ENCODE peak calls at places on chromosomes 6 and 20, in four cellular contexts. S is A549, Y is GM12878, J is K562. E is an unnamed sample.

GRCh38 chr6:70310063-70310694 is 7.3 kb upstream of the COL9A1 start:
- DNase-seq in S (peak; percentile 54), Y (no peak), J (peak; percentile 66), E (peak; percentile 53)

GRCh38 chr20:17878912-17879602 is 89.5 kb downstream of the SNX5 start:
- DNase-seq in S (no peak), Y (no peak), J (no peak), E (no peak)

GRCh38 chr20:10020937-10021336 is 13.8 kb upstream of the ANKEF1 start:
- DNase-seq in S (no peak), Y (no peak), J (no peak), E (no peak)

GRCh38 chr20:59159091-59159821 is 4.4 kb upstream of the ZNF831 start:
- DNase-seq in S (no peak), Y (no peak), J (peak; percentile 18), E (no peak)

GRCh38 chr20:62363920-62364851 is 2.9 kb downstream of the LAMA5 start:
- DNase-seq in S (peak; percentile 62), Y (no peak), J (peak; percentile 63), E (no peak)

GRCh38 chr20:8837396-8837795 is 231.5 kb upstream of the PLCB4 start:
- DNase-seq in S (peak; percentile 54), Y (no peak), J (no peak), E (peak; percentile 96)

GRCh38 chr6:80457044-80457933 is 350.8 kb downstream of the BCKDHB start:
- DNase-seq in S (peak; percentile 40), Y (no peak), J (no peak), E (peak; percentile 98)

GRCh38 chr6:51820555-51820954 is 266.9 kb downstream of the PKHD1 start:
- DNase-seq in S (no peak), Y (no peak), J (no peak), E (no peak)

GRCh38 chr20:38222231-38222922 is 38.2 kb downstream of the KIAA1755 start:
- DNase-seq in S (peak; percentile 67), Y (no peak), J (peak; percentile 78), E (peak; percentile 48)

GRCh38 chr6:144286503-144287393 is 1.6 kb downstream of the UTRN start:
- DNase-seq in S (peak; percentile 81), Y (no peak), J (peak; percentile 39), E (peak; percentile 93)

GRCh38 chr6:108836061-108836460 is 12.2 kb upstream of the ARMC2 start:
- DNase-seq in S (no peak), Y (no peak), J (no peak), E (peak; percentile 86)

GRCh38 chr6:147507162-147508072 is 1.1 kb upstream of the SAMD5 start:
- DNase-seq in S (peak; percentile 12), Y (no peak), J (no peak), E (no peak)

GRCh38 chr6:10759312-10759839 is 11.8 kb downstream of the TMEM14B start:
- DNase-seq in S (peak; percentile 91), Y (no peak), J (peak; percentile 78), E (peak; percentile 96)

GRCh38 chr6:159978291-159979135 is 9.6 kb downstream of the IGF2R start:
- DNase-seq in S (no peak), Y (peak; percentile 78), J (no peak), E (no peak)

GRCh38 chr6:13278184-13278583 is 50.2 kb downstream of the TBC1D7 start:
- DNase-seq in S (no peak), Y (no peak), J (peak; percentile 13), E (no peak)

GRCh38 chr20:63532449-63532971 is 4.7 kb downstream of the PTK6 start:
- DNase-seq in S (no peak), Y (no peak), J (no peak), E (no peak)

GRCh38 chr20:21398505-21399057 is 1.3 kb upstream of the NKX2-4 start:
- DNase-seq in S (no peak), Y (no peak), J (no peak), E (no peak)

GRCh38 chr6:10359581-10359980 is 55.3 kb downstream of the TFAP2A start:
- DNase-seq in S (no peak), Y (no peak), J (no peak), E (no peak)

GRCh38 chr6:100948381-100949133 is 67.4 kb upstream of the ASCC3 start:
- DNase-seq in S (peak; percentile 39), Y (no peak), J (no peak), E (peak; percentile 0)

GRCh38 chr20:50229156-50229605 is 38.6 kb downstream of the CEBPB start:
- DNase-seq in S (no peak), Y (no peak), J (peak; percentile 26), E (no peak)

GRCh38 chr20:23153696-23154341 is 67.7 kb upstream of the CD93 start:
- DNase-seq in S (no peak), Y (no peak), J (no peak), E (no peak)

GRCh38 chr6:28081486-28081751 is 1.1 kb downstream of the ZNF165 start:
- DNase-seq in S (no peak), Y (peak; percentile 54), J (no peak), E (no peak)

GRCh38 chr6:100488231-100488630 is 23.5 kb upstream of the SIM1 start:
- DNase-seq in S (no peak), Y (no peak), J (no peak), E (no peak)

GRCh38 chr6:47832386-47833080 is 50.7 kb downstream of the OPN5 start:
- DNase-seq in S (no peak), Y (no peak), J (no peak), E (no peak)

GRCh38 chr6:14085176-14085787 is 32.3 kb upstream of the CD83 start:
- DNase-seq in S (no peak), Y (no peak), J (no peak), E (no peak)

GRCh38 chr6:139271056-139271455 is 20.7 kb downstream of the TXLNB start:
- DNase-seq in S (peak; percentile 9), Y (no peak), J (no peak), E (peak; percentile 77)

GRCh38 chr6:5302995-5303622 is 41.8 kb downstream of the FARS2 start:
- DNase-seq in S (peak; percentile 52), Y (peak; percentile 41), J (peak; percentile 48), E (peak; percentile 5)

GRCh38 chr20:5980720-5981119 is 30.3 kb downstream of the MCM8 start:
- DNase-seq in S (no peak), Y (no peak), J (no peak), E (no peak)
- TF ChIP-seq BHLHE40 in S (no peak), Y (no peak), J (no peak), E (no peak)

DNA sequence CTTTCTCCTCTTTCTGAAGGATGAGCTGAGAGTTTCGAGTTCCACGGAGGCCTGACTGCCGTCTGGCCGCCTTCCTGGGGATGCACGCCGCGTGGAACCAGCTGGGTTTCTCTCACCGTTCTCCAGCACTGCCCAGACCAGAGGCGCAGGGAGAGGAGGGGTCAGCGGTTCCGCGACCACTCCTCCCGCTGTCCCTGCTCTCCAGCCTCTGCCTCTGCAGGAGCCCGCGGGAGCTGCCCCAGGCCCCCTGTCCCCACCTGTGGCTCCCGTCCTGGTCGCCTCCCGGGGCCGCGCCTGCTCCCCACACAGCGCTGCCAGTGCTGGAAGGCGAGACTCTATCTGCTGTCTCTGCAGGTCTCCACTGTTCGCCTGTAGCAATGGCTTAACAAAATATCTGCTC is 106.8 kb upstream of the AFDN start:
- DNase-seq in S (no peak), Y (no peak), J (no peak), E (no peak)
- TF ChIP-seq SMC3 in S (no peak), Y (no peak), J (no peak), E (no peak)

GRCh38 chr20:44461803-44462174 is 13.9 kb upstream of the TTPAL start:
- DNase-seq in S (no peak), Y (no peak), J (no peak), E (no peak)

GRCh38 chr20:44465001-44465560 is 10.6 kb upstream of the TTPAL start:
- DNase-seq in S (no peak), Y (no peak), J (no peak), E (no peak)

GRCh38 chr20:44467289-44467883 is 8.3 kb upstream of the TTPAL start:
- DNase-seq in S (no peak), Y (no peak), J (no peak), E (no peak)

GRCh38 chr20:44463466-44463865 is 12.2 kb upstream of the TTPAL start:
- DNase-seq in S (no peak), Y (no peak), J (no peak), E (no peak)

GRCh38 chr20:44464514-44464913 is 11.2 kb upstream of the TTPAL start:
- DNase-seq in S (no peak), Y (no peak), J (no peak), E (no peak)
- TF ChIP-seq BHLHE40 in S (no peak), Y (no peak), J (no peak), E (no peak)

GRCh38 chr6:33172307-33173227 is 19.7 kb downstream of the COL11A2 start:
- DNase-seq in S (peak; percentile 36), Y (no peak), J (peak; percentile 53), E (peak; percentile 49)
- TF ChIP-seq SMC3 in S (peak; percentile 38), Y (peak; percentile 88), J (peak; percentile 77), E (peak; percentile 69)

GRCh38 chr6:26158581-26159416 is 71.6 kb downstream of the HFE start:
- DNase-seq in S (peak; percentile 55), Y (peak; percentile 53), J (peak; percentile 76), E (peak; percentile 46)
- TF ChIP-seq BHLHE40 in S (no peak), Y (no peak), J (no peak), E (no peak)

DNA sequence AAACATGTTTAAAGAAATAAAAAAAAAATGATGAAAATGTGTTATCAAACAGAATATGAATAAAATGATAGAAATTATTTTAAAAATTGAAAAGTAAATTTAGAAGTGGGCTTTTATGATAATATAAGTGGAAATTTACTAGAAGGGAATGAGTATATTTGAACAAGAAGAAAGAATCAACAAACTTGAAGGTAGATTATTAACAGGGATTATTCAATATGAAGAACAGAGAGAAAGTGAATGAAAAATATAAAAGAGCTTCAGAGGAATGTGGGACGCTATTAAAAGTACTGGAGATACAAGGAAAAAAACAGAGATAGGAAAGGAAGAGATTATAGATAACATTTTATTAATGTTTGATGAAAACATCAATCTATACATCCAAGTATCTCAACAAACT is 1014.4 kb upstream of the CITED2 start:
- DNase-seq in S (no peak), Y (no peak), J (no peak), E (no peak)
- TF ChIP-seq SMC3 in S (no peak), Y (no peak), J (no peak), E (no peak)

GRCh38 chr6:39295538-39295937 is 18.7 kb downstream of the KCNK17 start:
- DNase-seq in S (no peak), Y (no peak), J (peak; percentile 43), E (no peak)

GRCh38 chr6:39294899-39295298 is 19.3 kb downstream of the KCNK17 start:
- DNase-seq in S (no peak), Y (no peak), J (no peak), E (no peak)

GRCh38 chr6:39292637-39293036 is 21.6 kb downstream of the KCNK17 start:
- DNase-seq in S (no peak), Y (no peak), J (no peak), E (no peak)

GRCh38 chr6:39296745-39297640 is 17.2 kb downstream of the KCNK17 start:
- DNase-seq in S (no peak), Y (no peak), J (no peak), E (peak; percentile 26)

GRCh38 chr6:39294133-39294532 is 20.1 kb downstream of the KCNK17 start:
- DNase-seq in S (no peak), Y (no peak), J (no peak), E (no peak)
- TF ChIP-seq BHLHE40 in S (no peak), Y (no peak), J (no peak), E (no peak)